ENCODE peak calls at places on chromosome 2, in four cellular contexts. E is NCI-H1105 treated with DMSO at 0.1 percent for 48 hours, K is GOT3, G is H54. M is an unnamed sample.

GRCh38 chr2:9378433-9379371 is 44.6 kb downstream of the ITGB1BP1 start:
- DNase-seq in E (no peak), K (peak), G (peak), M (peak)

GRCh38 chr2:69075486-69075885 is 62.5 kb downstream of the ANTXR1 start:
- DNase-seq in E (no peak), K (no peak), G (no peak), M (no peak)

GRCh38 chr2:137837830-137838229 is 126.4 kb upstream of the HNMT start:
- DNase-seq in E (no peak), K (no peak), G (no peak), M (no peak)

GRCh38 chr2:39845460-39846146 is 66.5 kb upstream of the THUMPD2 start:
- DNase-seq in E (no peak), K (no peak), G (peak), M (no peak)

GRCh38 chr2:100139114-100139513 is 3.3 kb downstream of the AFF3 start:
- DNase-seq in E (no peak), K (no peak), G (no peak), M (no peak)

GRCh38 chr2:198518935-198519334 is 714.5 kb downstream of the PLCL1 start:
- DNase-seq in E (no peak), K (no peak), G (no peak), M (no peak)

GRCh38 chr2:190802133-190802532 is 78.5 kb upstream of the GLS start:
- DNase-seq in E (no peak), K (no peak), G (no peak), M (no peak)

GRCh38 chr2:37168217-37168981 is 11.6 kb upstream of the EIF2AK2 start:
- DNase-seq in E (peak), K (no peak), G (peak), M (no peak)

GRCh38 chr2:101597347-101597944 is 100.1 kb upstream of the MAP4K4 start:
- DNase-seq in E (no peak), K (no peak), G (no peak), M (no peak)

GRCh38 chr2:25483584-25484266 is 142.0 kb upstream of the DNMT3A start:
- DNase-seq in E (no peak), K (no peak), G (no peak), M (no peak)

M was measured in kidney.